ENCODE peak calls at places on chromosomes 12 and 14, in five cellular contexts. J, S, X, W and E are unnamed samples.

GRCh38 chr14:85565862-85566296 is 35.9 kb downstream of the FLRT2 start:
- DNase-seq in S (no peak), X (no peak), J (no peak), W (no peak), E (no peak)

GRCh38 chr14:105251920-105252319 is 3.6 kb downstream of the BTBD6 start:
- DNase-seq in W (no peak), X (no peak), J (no peak), S (no peak), E (no peak)

GRCh38 chr12:103839893-103840292 is 1.1 kb downstream of the NT5DC3 start:
- DNase-seq in W (no peak), J (no peak), X (peak; percentile 18), S (no peak), E (no peak)

GRCh38 chr14:105022276-105022670 is 1.4 kb upstream of the CDCA4 start:
- DNase-seq in S (no peak), J (no peak), W (no peak), X (no peak), E (no peak)

GRCh38 chr12:129049917-129050316 is 196.6 kb downstream of the GLT1D1 start:
- DNase-seq in J (no peak), W (no peak), X (no peak), S (no peak), E (peak; percentile 29)

GRCh38 chr12:106138279-106138645 is 492 bp downstream of the NUAK1 start:
- DNase-seq in S (no peak), W (no peak), J (no peak), X (peak; percentile 28), E (peak; percentile 27)

GRCh38 chr12:116717466-116718457 is 20.1 kb downstream of the SPRING1 start:
- DNase-seq in J (no peak), S (no peak), W (no peak), X (no peak), E (no peak)

GRCh38 chr12:99454539-99455172 is 192.9 kb upstream of the GARIN6 start:
- DNase-seq in S (no peak), X (no peak), W (no peak), J (no peak), E (no peak)

GRCh38 chr14:36478782-36479181 is 41.2 kb downstream of the NKX2-1 start:
- DNase-seq in J (no peak), S (no peak), X (no peak), W (no peak), E (no peak)

GRCh38 chr14:97634786-97635185 is 837.6 kb downstream of the VRK1 start:
- DNase-seq in S (no peak), X (no peak), J (no peak), W (no peak), E (no peak)

GRCh38 chr12:67433393-67434175 is 164.4 kb downstream of the CAND1 start:
- DNase-seq in J (no peak), W (no peak), X (no peak), S (no peak), E (no peak)

GRCh38 chr12:77888611-77889010 is 57.9 kb downstream of the NAV3 start:
- DNase-seq in S (no peak), X (no peak), W (no peak), J (no peak), E (no peak)

GRCh38 chr12:66251049-66251448 is 51.2 kb upstream of the HELB start:
- DNase-seq in J (no peak), W (no peak), S (no peak), X (no peak), E (no peak)

GRCh38 chr12:131617596-131618302 is 93.1 kb upstream of the SFSWAP start:
- DNase-seq in W (no peak), J (no peak), X (no peak), S (no peak), E (no peak)

GRCh38 chr14:68137704-68138619 is 318.4 kb downstream of the RAD51B start:
- DNase-seq in J (peak; percentile 32), X (no peak), S (no peak), W (no peak), E (peak; percentile 61)

GRCh38 chr14:76867536-76868452 is 41.6 kb downstream of the LRRC74A start:
- DNase-seq in X (peak; percentile 59), W (peak; percentile 70), S (no peak), J (peak; percentile 38), E (no peak)

DNA sequence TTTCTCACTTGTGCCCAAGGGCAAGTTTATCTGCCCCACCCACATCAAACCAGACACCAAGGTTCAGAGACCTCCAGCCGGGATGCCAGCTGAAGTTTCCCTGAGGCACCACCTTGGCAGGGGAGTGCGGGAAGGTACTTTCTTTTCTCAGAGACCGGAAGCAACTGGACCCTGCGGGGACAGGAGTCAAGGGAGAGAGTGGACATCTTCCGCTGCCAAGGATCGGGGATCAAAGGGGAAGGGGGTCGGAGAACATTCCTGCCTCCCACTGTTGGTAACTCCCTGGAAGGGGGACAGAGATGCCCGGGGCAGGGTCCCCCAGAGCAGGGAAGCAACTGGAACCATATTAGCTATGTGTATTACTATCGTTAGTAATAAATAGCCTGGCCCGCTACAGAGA is 161.8 kb downstream of the DICER1 start:
- DNase-seq in W (no peak), X (no peak), S (no peak), J (no peak), E (no peak)
- TF ChIP-seq CTCF in W (no peak), X (no peak), S (no peak), J (no peak), E (no peak)

DNA sequence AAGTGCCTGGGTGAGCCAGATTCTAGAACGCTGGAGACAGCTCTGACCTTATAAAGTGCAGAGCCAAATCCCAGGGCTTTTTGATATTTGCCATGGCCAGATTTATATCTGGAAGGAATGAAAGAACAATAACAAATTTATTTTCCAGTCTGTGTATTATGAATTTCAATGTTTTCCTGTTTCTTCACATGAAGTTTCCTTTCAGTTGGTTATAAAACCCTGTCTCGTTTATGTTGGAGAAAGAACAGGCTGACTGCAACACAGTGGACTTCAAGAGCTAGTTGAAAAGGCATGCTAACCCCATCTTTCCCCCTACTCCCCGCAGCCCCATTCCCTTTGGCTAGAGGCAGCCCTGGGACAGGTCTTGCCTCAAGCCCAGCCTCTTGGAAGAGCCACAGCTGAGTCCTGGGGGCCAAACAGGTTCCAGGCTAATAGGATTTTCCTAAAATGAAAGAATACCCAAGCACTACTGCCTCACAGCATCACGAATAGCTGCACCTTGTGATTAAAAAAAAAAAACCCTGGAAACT is 1.7 kb downstream of the FBLN5 start:
- DNase-seq in S (no peak), J (no peak), X (no peak), W (no peak), E (no peak)
- TF ChIP-seq CTCF in S (no peak), J (no peak), X (no peak), W (no peak), E (no peak)

GRCh38 chr14:50758279-50758678 is 72.7 kb downstream of the NIN start:
- DNase-seq in J (no peak), W (no peak), S (no peak), X (no peak), E (no peak)

GRCh38 chr14:50759800-50760543 is 71.0 kb downstream of the NIN start:
- DNase-seq in S (no peak), X (no peak), J (no peak), W (no peak), E (no peak)

GRCh38 chr14:50757702-50758101 is 73.3 kb downstream of the NIN start:
- DNase-seq in X (no peak), J (no peak), S (no peak), W (no peak), E (no peak)

GRCh38 chr14:50756300-50756699 is 74.7 kb downstream of the NIN start:
- DNase-seq in S (no peak), J (no peak), X (no peak), W (no peak), E (no peak)

GRCh38 chr14:50758945-50759344 is 72.0 kb downstream of the NIN start:
- DNase-seq in J (no peak), S (no peak), X (no peak), W (no peak), E (no peak)
- TF ChIP-seq CTCF in J (no peak), S (no peak), X (no peak), W (no peak), E (no peak)

DNA sequence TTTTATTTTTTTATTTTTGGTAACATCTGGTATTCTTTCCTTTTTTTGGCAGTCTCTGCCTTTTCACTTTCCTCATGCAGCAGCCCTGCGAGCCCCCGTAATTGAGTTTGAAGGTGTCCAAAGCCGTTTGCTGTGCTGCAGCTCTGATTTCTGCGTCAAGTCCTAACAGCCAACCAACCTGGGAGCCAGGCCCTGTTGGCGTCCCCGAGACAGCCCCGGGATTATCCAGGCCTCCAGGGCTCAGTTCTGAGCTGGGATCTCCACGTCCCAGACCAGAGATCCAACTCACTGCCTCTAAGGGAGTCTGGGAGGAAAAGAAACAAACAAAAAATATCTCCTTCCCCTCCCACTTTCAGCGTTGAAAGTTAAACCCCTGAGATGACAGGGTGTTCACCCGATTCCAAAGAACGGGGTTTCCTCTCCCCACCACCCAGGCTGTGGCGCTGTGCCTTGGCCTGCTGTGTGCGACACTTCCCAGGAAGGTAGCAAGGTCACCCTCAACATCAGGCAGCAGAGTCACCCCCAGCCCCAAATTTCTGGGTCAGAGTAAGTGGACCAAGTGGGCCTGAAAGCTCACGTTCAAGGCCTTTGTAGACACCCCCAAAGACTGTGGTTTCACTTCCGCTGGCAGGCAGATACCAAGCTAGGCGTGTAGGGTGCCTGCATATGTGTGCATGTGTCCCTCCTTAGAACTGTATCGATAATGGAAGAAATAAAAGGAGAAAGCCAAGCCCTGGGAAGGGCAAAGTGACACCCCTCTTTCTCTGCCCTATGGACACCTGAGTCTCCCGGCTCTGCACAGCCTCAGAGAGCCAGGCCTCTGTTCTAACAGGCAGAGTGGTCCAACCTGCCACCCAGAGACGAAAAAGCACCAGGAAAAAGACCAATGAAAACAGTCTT is 11.1 kb downstream of the BCL11B start:
- DNase-seq in W (peak; percentile 82), X (no peak), J (no peak), S (no peak), E (no peak)
- TF ChIP-seq CTCF in W (no peak), X (no peak), J (no peak), S (no peak), E (no peak)

DNA sequence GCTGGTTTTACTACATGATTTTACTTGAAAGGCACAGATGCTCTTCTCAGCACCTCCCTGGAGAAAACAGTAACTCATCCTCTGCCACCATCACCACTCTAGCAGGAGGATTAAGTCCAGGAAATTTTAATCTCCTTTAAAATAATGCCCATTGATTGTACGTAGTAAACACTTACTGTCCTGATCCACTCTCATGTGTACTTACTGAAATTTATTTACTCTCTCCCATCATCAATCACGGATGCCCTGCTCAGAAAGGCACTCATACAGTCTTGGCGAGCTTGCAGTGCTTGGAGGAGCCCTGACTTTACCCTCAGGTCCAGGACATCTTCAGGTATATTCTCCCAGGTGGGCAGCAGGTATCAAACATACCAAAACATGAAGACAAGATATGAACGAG is 239.9 kb upstream of the EGLN3 start:
- DNase-seq in J (no peak), X (no peak), W (no peak), S (no peak), E (no peak)
- TF ChIP-seq CTCF in J (no peak), X (no peak), W (no peak), S (no peak), E (no peak)

DNA sequence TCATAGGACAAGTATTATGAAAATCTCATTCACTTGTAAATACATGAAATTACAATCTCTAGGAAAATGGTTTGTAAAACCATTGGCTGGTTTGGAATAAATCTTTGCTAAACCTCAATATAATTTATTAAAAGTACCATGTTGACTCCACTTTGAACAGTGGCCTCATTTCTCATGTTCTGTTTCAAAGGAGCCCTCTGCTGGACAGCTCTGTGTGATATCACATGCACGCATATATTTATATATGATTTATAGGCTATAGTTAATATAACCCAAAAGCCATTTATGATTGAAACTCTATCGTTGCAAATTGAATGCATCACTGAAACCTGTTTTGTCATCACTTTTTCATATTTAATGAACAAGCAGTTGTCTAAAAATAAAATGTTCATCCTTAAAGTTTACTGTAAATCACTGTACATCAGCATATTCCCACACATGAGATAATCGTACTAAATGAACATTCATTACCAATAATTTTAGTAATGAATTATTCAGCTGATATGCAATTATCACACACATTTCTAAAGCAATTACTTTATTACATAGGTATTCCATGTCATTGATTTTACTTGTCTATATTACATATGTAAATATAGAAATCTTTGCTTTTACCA is 493.8 kb downstream of the NPAS3 start:
- DNase-seq in X (no peak), S (no peak), W (no peak), J (no peak), E (no peak)
- TF ChIP-seq CTCF in X (no peak), S (peak; percentile 26), W (no peak), J (peak; percentile 23), E (peak; percentile 72)